ENCODE peak calls at places on chromosomes 7 and 10, in four cellular contexts. G is AG04449; Z is CD8-positive, alpha-beta memory T cell; I is GDM1. N is an unnamed sample.

GRCh38 chr10:5364365-5364764 is 401 bp upstream of the UCN3 start:
- DNase-seq in G (no peak), Z (no peak), I (no peak), N (no peak)

GRCh38 chr7:96127746-96128145 is 194.2 kb downstream of the SLC25A13 start:
- DNase-seq in G (no peak), I (no peak), Z (no peak), N (no peak)

GRCh38 chr7:80508440-80508839 is 3.4 kb downstream of the GNAT3 start:
- DNase-seq in I (no peak), Z (no peak), G (no peak), N (no peak)

GRCh38 chr10:122190553-122190952 is 80.5 kb upstream of the BTBD16 start:
- DNase-seq in G (no peak), Z (no peak), I (no peak), N (no peak)

GRCh38 chr10:3807928-3808496 is 23.0 kb upstream of the KLF6 start:
- DNase-seq in G (no peak), Z (no peak), I (no peak), N (no peak)

GRCh38 chr10:24132741-24133140 is 76.2 kb upstream of the KIAA1217 start:
- DNase-seq in Z (no peak), G (no peak), I (no peak), N (no peak)

GRCh38 chr10:126661356-126661755 is 9.1 kb downstream of the C10orf90 start:
- DNase-seq in G (no peak), Z (no peak), I (no peak), N (no peak)

GRCh38 chr7:49367072-49367471 is 406.4 kb upstream of the VWC2 start:
- DNase-seq in Z (no peak), I (no peak), G (no peak), N (no peak)

GRCh38 chr10:10967029-10967428 is 50.6 kb upstream of the CELF2 start:
- DNase-seq in Z (no peak), I (no peak), G (no peak), N (no peak)

GRCh38 chr7:131511774-131512535 is 44.5 kb downstream of the PODXL start:
- DNase-seq in G (no peak), I (no peak), Z (no peak), N (no peak)

GRCh38 chr10:13613519-13613918 is 26.8 kb downstream of the PRPF18 start:
- DNase-seq in I (no peak), G (no peak), Z (no peak), N (no peak)

GRCh38 chr10:88089498-88089897 is 226.1 kb downstream of the PTEN start:
- DNase-seq in I (no peak), G (no peak), Z (no peak), N (no peak)

GRCh38 chr7:141301544-141301943 is 227.7 kb downstream of the TMEM178B start:
- DNase-seq in I (no peak), G (no peak), Z (no peak), N (no peak)

GRCh38 chr7:43700059-43700501 is 29.2 kb downstream of the COA1 start:
- DNase-seq in Z (peak), G (no peak), I (peak), N (peak)

GRCh38 chr10:93435621-93436385 is 46.3 kb downstream of the MYOF start:
- DNase-seq in G (no peak), I (no peak), Z (no peak), N (no peak)

GRCh38 chr7:10974717-10975032 is 1.0 kb downstream of the PHF14 start:
- DNase-seq in I (no peak), Z (no peak), G (no peak), N (no peak)

GRCh38 chr10:6530211-6530840 is 49.8 kb downstream of the PRKCQ start:
- DNase-seq in Z (peak), G (no peak), I (no peak), N (peak)